ENCODE peak calls at places on chromosomes 2 and 18, in six cellular contexts. O is neural progenitor cell, C is epithelial cell of esophagus, M is neuronal stem cell, D is tibial artery, Q is heart right ventricle. F is an unnamed sample.

GRCh38 chr2:8677646-8678592 is 3.9 kb upstream of the ID2 start:
- DNase-seq in M (peak), D (peak), Q (peak), O (peak), C (peak), F (peak)

GRCh38 chr2:10873171-10873570 is 38.6 kb upstream of the KCNF1 start:
- DNase-seq in C (peak), D (no peak), M (no peak), Q (no peak), O (no peak), F (no peak)

GRCh38 chr18:44453505-44453904 is 227.2 kb upstream of the SETBP1 start:
- DNase-seq in D (no peak), C (no peak), M (no peak), Q (no peak), O (no peak), F (no peak)

GRCh38 chr2:200092235-200092634 is 136.9 kb downstream of the MAIP1 start:
- DNase-seq in Q (no peak), M (no peak), D (no peak), C (no peak), O (no peak), F (no peak)

GRCh38 chr18:23239885-23240608 is 104.8 kb downstream of the CABLES1 start:
- DNase-seq in Q (no peak), D (no peak), O (no peak), C (no peak), M (no peak), F (no peak)

GRCh38 chr2:100244881-100245605 is 77.3 kb downstream of the LONRF2 start:
- DNase-seq in C (no peak), O (no peak), Q (no peak), M (no peak), D (no peak), F (no peak)

GRCh38 chr2:12127639-12128038 is 381.2 kb downstream of the LPIN1 start:
- DNase-seq in Q (no peak), C (no peak), O (no peak), M (no peak), D (no peak), F (no peak)

GRCh38 chr18:28407681-28408080 is 230.8 kb upstream of the CDH2 start:
- DNase-seq in C (no peak), D (no peak), M (no peak), Q (no peak), O (no peak), F (no peak)

GRCh38 chr18:61833978-61834377 is 58.8 kb downstream of the RNF152 start:
- DNase-seq in M (no peak), C (no peak), Q (no peak), O (no peak), D (no peak), F (no peak)

GRCh38 chr2:235050992-235051351 is 99.2 kb downstream of the SH3BP4 start:
- DNase-seq in Q (peak), C (peak), O (peak), M (no peak), D (peak), F (no peak)

GRCh38 chr2:233428008-233428407 is 73.7 kb downstream of the DGKD start:
- DNase-seq in C (no peak), D (no peak), Q (no peak), M (no peak), O (no peak), F (no peak)

GRCh38 chr2:216307496-216307895 is 64.8 kb downstream of the MARCHF4 start:
- DNase-seq in C (no peak), Q (no peak), D (no peak), O (no peak), M (no peak), F (no peak)

GRCh38 chr2:70552501-70553333 is 909 bp downstream of the TGFA start:
- DNase-seq in O (peak), M (peak), Q (no peak), C (peak), D (no peak), F (peak)

GRCh38 chr2:33275689-33276444 is 200.6 kb upstream of the RASGRP3 start:
- DNase-seq in M (no peak), D (peak), Q (peak), O (no peak), C (peak), F (no peak)

GRCh38 chr2:188204830-188205229 is 86.8 kb upstream of the GULP1 start:
- DNase-seq in O (no peak), M (no peak), C (no peak), D (no peak), Q (no peak), F (no peak)

GRCh38 chr2:215503381-215503780 is 67.5 kb upstream of the FN1 start:
- DNase-seq in O (no peak), D (no peak), C (no peak), M (no peak), Q (no peak), F (no peak)

GRCh38 chr2:85078536-85078935 is 54.7 kb upstream of the TCF7L1 start:
- DNase-seq in O (no peak), D (no peak), M (no peak), C (no peak), Q (no peak), F (no peak)

GRCh38 chr2:2836343-2837070 is 505.4 kb upstream of the MYT1L start:
- DNase-seq in C (no peak), O (no peak), Q (no peak), D (no peak), M (no peak), F (no peak)

GRCh38 chr2:112818094-112818902 is 18.3 kb downstream of the IL1B start:
- DNase-seq in Q (no peak), O (no peak), C (no peak), D (no peak), M (no peak), F (peak)

GRCh38 chr2:120683701-120684100 is 52.0 kb upstream of the GLI2 start:
- DNase-seq in Q (no peak), O (no peak), M (no peak), C (no peak), D (no peak), F (no peak)

GRCh38 chr18:58896268-58896667 is 31.6 kb downstream of the ZNF532 start:
- DNase-seq in O (no peak), Q (no peak), M (no peak), D (no peak), C (no peak), F (no peak)

GRCh38 chr2:132814651-132815050 is 144.6 kb upstream of the LYPD1 start:
- DNase-seq in M (no peak), O (no peak), D (no peak), C (no peak), Q (no peak), F (no peak)

GRCh38 chr2:100603414-100603813 is 40.6 kb downstream of the PDCL3 start:
- DNase-seq in C (no peak), M (no peak), O (no peak), Q (no peak), D (no peak), F (no peak)

GRCh38 chr2:224354631-224355211 is 47.2 kb downstream of the FAM124B start:
- DNase-seq in C (no peak), Q (peak), D (no peak), M (no peak), O (no peak), F (no peak)

GRCh38 chr18:61333746-61334490 is 688 bp downstream of the CDH20 start:
- DNase-seq in O (peak), D (no peak), C (no peak), Q (peak), M (peak), F (no peak)

GRCh38 chr2:16014041-16014787 is 73.9 kb downstream of the MYCN start:
- DNase-seq in C (no peak), O (no peak), M (no peak), Q (peak), D (no peak), F (peak)

GRCh38 chr2:71767663-71768062 is 314.3 kb downstream of the DYSF start:
- DNase-seq in Q (no peak), M (no peak), C (no peak), O (no peak), D (no peak), F (no peak)

GRCh38 chr18:63273170-63273925 is 46.2 kb downstream of the BCL2 start:
- DNase-seq in M (no peak), D (no peak), C (no peak), Q (no peak), O (no peak), F (no peak)

GRCh38 chr2:96556441-96557330 is 20.1 kb downstream of the ARID5A start:
- DNase-seq in M (no peak), Q (no peak), C (peak), O (no peak), D (no peak), F (no peak)

GRCh38 chr18:23712445-23712844 is 23.2 kb downstream of the LAMA3 start:
- DNase-seq in C (no peak), O (no peak), Q (no peak), M (no peak), D (no peak), F (no peak)

GRCh38 chr2:183037281-183037659 is 987 bp downstream of the NCKAP1 start:
- DNase-seq in D (no peak), C (peak), Q (no peak), O (no peak), M (no peak), F (no peak)

GRCh38 chr2:15832849-15833680 is 107.3 kb upstream of the MYCN start:
- DNase-seq in D (no peak), M (no peak), C (no peak), Q (no peak), O (no peak), F (no peak)

GRCh38 chr2:288002-288742 is at the start of gene ALKAL2:
- DNase-seq in D (no peak), M (no peak), O (peak), Q (no peak), C (peak), F (no peak)
- H3K4me3 ChIP-seq in D (peak), M (peak), O (peak), Q (peak), C (no peak), F (no peak)

GRCh38 chr2:201361078-201361477 is 3.9 kb upstream of the FLACC1 start:
- DNase-seq in M (no peak), C (no peak), D (no peak), Q (no peak), O (no peak), F (no peak)

GRCh38 chr2:201353116-201353515 is 4.0 kb downstream of the FLACC1 start:
- DNase-seq in D (no peak), O (no peak), C (no peak), M (no peak), Q (no peak), F (no peak)

GRCh38 chr2:201358684-201359083 is 1.5 kb upstream of the FLACC1 start:
- DNase-seq in O (no peak), Q (no peak), C (peak), D (no peak), M (no peak), F (no peak)

GRCh38 chr2:201360256-201360655 is 3.1 kb upstream of the FLACC1 start:
- DNase-seq in Q (no peak), D (no peak), M (no peak), C (no peak), O (no peak), F (no peak)

DNA sequence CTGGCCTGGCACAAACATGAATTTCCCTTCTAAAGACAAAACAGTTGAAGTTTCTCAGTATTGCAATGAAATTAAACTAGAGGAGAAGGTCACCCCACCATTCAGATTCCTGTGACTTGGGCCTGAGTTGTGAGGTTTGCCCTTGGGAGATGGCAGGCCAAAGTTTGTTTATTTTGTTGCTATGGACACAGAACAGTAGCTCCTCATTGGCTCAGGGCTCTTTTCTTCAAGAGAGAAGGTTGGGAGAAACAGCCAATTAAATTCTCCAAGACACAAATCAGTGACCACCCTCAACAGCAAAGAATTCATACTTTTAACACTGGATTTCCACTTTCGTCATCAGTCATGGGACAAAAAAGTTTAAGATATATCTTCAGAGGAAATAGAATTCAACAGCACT is at the start of gene FLACC1:
- DNase-seq in O (peak), M (peak), D (no peak), C (peak), Q (no peak), F (peak)
- H3K4me3 ChIP-seq in O (no peak), M (no peak), D (peak), C (no peak), Q (no peak), F (no peak)

GRCh38 chr2:239884875-239885274 is 140.3 kb downstream of the NDUFA10 start:
- DNase-seq in Q (no peak), D (no peak), O (peak), C (no peak), M (no peak), F (no peak)
- H3K4me3 ChIP-seq in Q (no peak), D (no peak), O (no peak), C (no peak), M (no peak), F (no peak)

DNA sequence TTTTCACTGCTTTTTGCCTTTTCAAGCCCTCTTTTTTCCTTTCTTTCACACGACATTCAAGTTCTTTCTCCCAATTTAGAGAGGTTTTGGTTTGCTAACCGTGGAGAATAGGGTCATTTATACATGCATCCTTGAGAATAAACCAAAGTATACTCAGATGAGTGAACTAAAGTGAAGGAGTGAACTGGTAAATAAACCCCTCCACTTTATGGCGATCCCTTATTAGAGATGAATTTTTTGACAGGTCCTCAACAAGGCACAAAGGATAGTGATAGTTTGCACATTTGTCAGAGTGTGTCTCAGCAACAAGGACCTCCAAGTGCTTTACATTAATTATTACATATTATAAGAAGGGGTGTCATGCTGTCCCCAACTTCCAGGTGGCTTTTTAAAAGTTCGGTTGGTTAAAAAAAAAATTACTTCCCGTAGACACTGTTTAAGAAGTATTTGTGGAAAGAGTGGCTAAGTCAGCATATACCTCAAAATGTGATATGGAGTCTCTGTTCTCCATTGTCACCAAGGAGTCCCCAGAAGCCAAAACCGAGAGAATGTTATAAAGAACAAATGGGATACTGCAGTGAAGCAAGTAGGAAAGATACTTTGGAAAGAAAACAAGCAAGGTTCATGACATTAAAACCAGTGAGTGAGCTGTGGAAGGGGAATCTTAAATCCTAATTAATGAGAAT is 1.7 kb upstream of the SLC40A1 start:
- DNase-seq in C (no peak), D (no peak), O (no peak), M (no peak), Q (no peak), F (no peak)
- H3K4me3 ChIP-seq in C (no peak), D (peak), O (no peak), M (no peak), Q (no peak), F (no peak)

GRCh38 chr2:141610564-141610963 is 520.3 kb downstream of the LRP1B start:
- DNase-seq in O (no peak), Q (no peak), C (no peak), D (no peak), M (no peak), F (no peak)

GRCh38 chr2:141605163-141605562 is 525.7 kb downstream of the LRP1B start:
- DNase-seq in C (no peak), D (no peak), M (no peak), Q (no peak), O (no peak), F (no peak)

GRCh38 chr2:141611981-141612380 is 518.8 kb downstream of the LRP1B start:
- DNase-seq in C (peak), M (no peak), D (no peak), O (no peak), Q (no peak), F (no peak)

DNA sequence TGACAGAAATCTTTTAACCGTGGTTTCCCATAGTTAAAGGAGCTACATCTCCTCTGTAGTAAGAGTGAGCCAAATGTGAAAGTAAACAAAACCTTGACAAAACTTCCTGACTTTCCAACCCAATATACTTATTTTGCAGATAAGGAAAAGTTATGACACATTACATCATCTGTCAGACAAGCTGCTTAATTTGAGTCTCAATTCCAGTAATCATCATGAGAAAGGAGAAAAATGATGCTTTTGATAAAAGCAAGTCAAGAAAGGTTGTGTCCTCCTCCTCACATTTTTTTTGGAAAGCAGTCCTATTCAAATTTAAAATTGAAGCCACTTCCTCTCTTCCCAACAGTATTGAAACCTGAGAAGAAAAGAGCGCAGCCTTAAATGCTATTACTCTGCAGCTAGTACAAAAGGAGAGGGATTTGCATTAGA is 519.7 kb downstream of the LRP1B start:
- DNase-seq in D (no peak), Q (no peak), C (no peak), M (no peak), O (peak), F (no peak)
- H3K4me3 ChIP-seq in D (no peak), Q (no peak), C (no peak), M (no peak), O (peak), F (no peak)

DNA sequence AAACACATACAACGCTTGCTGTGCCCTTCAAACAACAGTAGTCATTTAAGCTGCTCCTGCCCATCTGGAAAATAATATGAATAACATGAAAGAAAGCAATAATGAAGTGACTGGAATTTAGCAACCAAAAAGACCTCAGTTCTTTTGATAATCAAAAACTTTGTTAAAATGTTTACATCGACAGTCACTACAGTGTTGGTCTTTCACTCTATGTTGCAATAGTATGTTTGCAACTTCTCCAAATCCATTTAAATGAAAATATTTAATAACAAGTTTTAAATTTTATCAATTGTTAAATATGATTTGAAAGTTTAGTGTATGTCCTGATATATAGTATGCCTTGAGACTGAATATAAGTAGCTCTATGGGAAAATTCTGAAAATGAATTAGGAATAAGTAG is 109.9 kb downstream of the ANKRD44 start:
- DNase-seq in C (no peak), D (no peak), Q (no peak), O (no peak), M (no peak), F (no peak)
- H3K4me3 ChIP-seq in C (no peak), D (no peak), Q (no peak), O (no peak), M (no peak), F (no peak)

GRCh38 chr2:68375522-68376040 is 10.5 kb downstream of the PLEK start:
- DNase-seq in M (no peak), D (no peak), Q (no peak), O (no peak), C (no peak), F (no peak)
- H3K4me3 ChIP-seq in M (no peak), D (no peak), Q (no peak), O (no peak), C (no peak), F (no peak)

F was measured in HAP-1.